ENCODE peak calls at places on chromosomes 7 and 10, in ten cellular contexts. Y, Q, I, M, F, G, P, V, K and T are unnamed samples.

GRCh38 chr7:128084896-128085608 is 53.8 kb upstream of the LRRC4 start:
- DNase-seq in I (peak), Y (no peak), M (no peak), V (no peak), F (no peak), Q (no peak), G (no peak), K (no peak), P (no peak), T (peak)

GRCh38 chr10:126417220-126417825 is 29.0 kb upstream of the ADAM12 start:
- DNase-seq in P (no peak), K (no peak), V (no peak), G (no peak), I (no peak), F (no peak), Q (no peak), Y (no peak), M (no peak), T (no peak)

GRCh38 chr7:92727755-92728154 is 108.6 kb downstream of the CDK6 start:
- DNase-seq in I (no peak), Q (no peak), P (no peak), F (no peak), G (no peak), Y (no peak), M (no peak), V (no peak), K (no peak), T (peak)

GRCh38 chr7:44712012-44712411 is 36.6 kb upstream of the ZMIZ2 start:
- DNase-seq in M (no peak), V (no peak), F (no peak), Q (no peak), K (no peak), G (no peak), P (no peak), Y (no peak), I (no peak), T (no peak)

GRCh38 chr7:121083138-121083789 is 94.8 kb downstream of the CPED1 start:
- DNase-seq in K (peak), I (no peak), F (no peak), M (no peak), V (no peak), G (no peak), P (no peak), Q (peak), Y (no peak), T (peak)

GRCh38 chr10:67788028-67788886 is 49.7 kb downstream of the DNAJC12 start:
- DNase-seq in F (peak), G (peak), I (no peak), V (peak), M (no peak), Q (peak), Y (peak), K (peak), P (no peak), T (peak)

GRCh38 chr7:128148676-128149075 is 92.4 kb upstream of the LEP start:
- DNase-seq in G (no peak), M (no peak), Y (no peak), I (no peak), V (no peak), F (no peak), P (no peak), Q (peak), K (no peak), T (no peak)

GRCh38 chr7:121167971-121168370 is 160.8 kb upstream of the WNT16 start:
- DNase-seq in I (peak), G (no peak), K (no peak), M (no peak), V (no peak), Q (peak), P (no peak), F (no peak), Y (no peak), T (peak)

GRCh38 chr7:100516135-100516812 is 22.7 kb upstream of the AGFG2 start:
- DNase-seq in K (peak), I (peak), V (peak), P (no peak), Y (no peak), G (peak), F (peak), M (peak), Q (peak), T (peak)

GRCh38 chr7:42745357-42746022 is 166.4 kb downstream of the C7orf25 start:
- DNase-seq in K (no peak), M (no peak), F (peak), G (peak), Q (peak), Y (no peak), V (no peak), P (no peak), I (no peak), T (peak)

GRCh38 chr7:112180223-112180622 is 26.0 kb downstream of the DOCK4 start:
- DNase-seq in G (no peak), P (no peak), I (no peak), M (no peak), V (no peak), Q (no peak), K (no peak), Y (no peak), F (no peak), T (no peak)

GRCh38 chr10:114370993-114371392 is 33.3 kb downstream of the AFAP1L2 start:
- DNase-seq in P (no peak), Q (no peak), Y (no peak), F (no peak), V (no peak), K (no peak), M (no peak), I (no peak), G (no peak), T (no peak)

GRCh38 chr10:132152896-132153580 is 33.7 kb upstream of the DPYSL4 start:
- DNase-seq in I (no peak), V (no peak), K (no peak), F (no peak), G (peak), Y (no peak), M (no peak), Q (no peak), P (no peak), T (no peak)

GRCh38 chr7:28260969-28261368 is 80.4 kb upstream of the JAZF1 start:
- DNase-seq in K (no peak), P (no peak), F (no peak), Q (no peak), G (no peak), M (no peak), Y (no peak), V (no peak), I (no peak), T (no peak)

GRCh38 chr7:94335586-94335985 is 59.1 kb upstream of the COL1A2 start:
- DNase-seq in V (no peak), G (no peak), K (no peak), Y (no peak), M (no peak), P (no peak), Q (peak), F (no peak), I (no peak), T (no peak)

GRCh38 chr10:77024456-77024855 is 613.2 kb downstream of the KCNMA1 start:
- DNase-seq in M (no peak), V (no peak), K (no peak), Q (no peak), F (no peak), I (no peak), G (no peak), Y (no peak), P (no peak), T (peak)

GRCh38 chr7:28091190-28091589 is 89.4 kb downstream of the JAZF1 start:
- DNase-seq in P (no peak), G (no peak), Y (no peak), K (no peak), Q (peak), M (no peak), F (no peak), V (no peak), I (no peak), T (no peak)

GRCh38 chr10:75191821-75192568 is 18.6 kb upstream of the VDAC2 start:
- DNase-seq in I (peak), K (peak), P (peak), V (no peak), Q (peak), G (peak), F (peak), M (peak), Y (no peak), T (peak)

GRCh38 chr7:44638611-44639557 is 32.5 kb downstream of the OGDH start:
- DNase-seq in I (no peak), V (peak), G (peak), Q (peak), F (peak), K (peak), Y (no peak), M (peak), P (peak), T (peak)

GRCh38 chr7:140330128-140330527 is 68.2 kb downstream of the SLC37A3 start:
- DNase-seq in I (no peak), F (no peak), G (no peak), P (no peak), M (no peak), Q (no peak), K (no peak), Y (no peak), V (no peak), T (no peak)

GRCh38 chr7:44147026-44147881 is 6.1 kb upstream of the MYL7 start:
- DNase-seq in P (no peak), Q (no peak), V (no peak), Y (no peak), F (no peak), M (peak), I (no peak), G (no peak), K (no peak), T (peak)

GRCh38 chr10:9334270-9334669 is 1279.8 kb downstream of the GATA3 start:
- DNase-seq in G (no peak), V (no peak), K (no peak), I (no peak), M (no peak), F (no peak), Y (no peak), P (no peak), Q (no peak), T (no peak)

GRCh38 chr10:672139-672538 is 17.3 kb downstream of the DIP2C start:
- DNase-seq in G (no peak), F (no peak), I (no peak), P (no peak), Y (no peak), K (no peak), V (no peak), M (no peak), Q (no peak), T (no peak)

GRCh38 chr10:104274762-104275721 is 6.1 kb downstream of the GSTO2 start:
- DNase-seq in K (no peak), P (peak), F (peak), G (peak), I (no peak), Y (no peak), Q (peak), V (no peak), M (no peak), T (peak)

GRCh38 chr10:132737390-132738048 is 48.4 kb downstream of the NKX6-2 start:
- DNase-seq in P (no peak), I (no peak), Q (no peak), K (no peak), V (no peak), G (no peak), F (no peak), M (no peak), Y (no peak), T (no peak)

GRCh38 chr7:194257-194995 is 2.1 kb downstream of the FAM20C start:
- DNase-seq in F (no peak), P (no peak), I (no peak), M (no peak), Q (peak), K (no peak), Y (no peak), V (no peak), G (no peak), T (peak)

GRCh38 chr7:192035-192649 is at the start of gene FAM20C:
- DNase-seq in M (peak), F (peak), Q (peak), K (no peak), V (peak), Y (no peak), G (peak), P (peak), I (no peak), T (peak)

GRCh38 chr7:194996-195829 is 2.8 kb downstream of the FAM20C start:
- DNase-seq in Y (no peak), G (no peak), V (no peak), F (no peak), K (no peak), Q (peak), P (no peak), M (no peak), I (no peak), T (peak)

GRCh38 chr7:192701-193536 is 548 bp downstream of the FAM20C start:
- DNase-seq in I (no peak), F (peak), P (no peak), V (no peak), Y (no peak), Q (peak), M (no peak), G (no peak), K (no peak), T (no peak)

DNA sequence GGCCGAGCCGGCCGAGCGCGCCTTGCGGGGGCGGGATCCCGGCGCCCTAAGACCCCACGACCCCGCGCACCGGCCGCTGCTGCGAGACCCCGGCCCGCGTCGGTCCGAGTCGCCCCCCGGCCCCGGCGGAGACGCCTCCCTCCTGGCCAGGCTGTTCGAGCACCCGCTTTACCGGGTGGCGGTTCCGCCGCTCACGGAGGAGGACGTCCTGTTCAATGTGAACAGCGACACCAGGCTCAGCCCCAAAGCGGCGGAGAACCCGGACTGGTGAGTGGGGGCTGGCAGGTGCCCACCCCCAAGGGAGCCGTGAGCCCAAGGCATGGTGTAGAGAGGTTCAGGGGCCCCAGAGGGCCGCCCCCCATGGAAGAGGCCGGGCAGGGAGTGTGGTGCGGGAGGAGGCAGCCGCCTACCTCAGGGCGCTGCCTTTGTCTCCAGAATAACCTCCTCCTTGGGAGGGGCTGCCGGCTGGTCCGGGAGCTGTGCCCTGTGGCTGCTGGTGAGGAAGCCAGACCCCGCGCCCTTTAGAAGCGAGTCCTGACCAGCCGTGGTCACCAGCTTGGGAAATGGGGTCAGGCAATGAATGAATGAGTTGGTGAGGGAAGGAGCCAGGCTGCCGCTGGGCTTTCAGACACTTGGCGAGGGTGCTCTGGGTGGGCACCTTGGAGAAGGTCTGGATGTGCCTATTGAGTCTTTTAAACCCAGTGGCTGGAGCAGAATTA is 1.3 kb downstream of the FAM20C start:
- DNase-seq in F (no peak), K (no peak), G (no peak), M (no peak), Y (no peak), Q (no peak), I (no peak), V (no peak), P (no peak), T (no peak)
- H3K4me3 ChIP-seq in F (peak), K (peak), G (peak), M (peak), Y (peak), Q (peak), I (peak), V (no peak), P (peak), T (peak)

GRCh38 chr10:58513189-58514101 is 773 bp downstream of the BICC1 start:
- DNase-seq in Q (peak), F (peak), M (peak), V (no peak), I (no peak), K (peak), G (peak), P (peak), Y (no peak), T (peak)
- H3K4me3 ChIP-seq in Q (peak), F (peak), M (peak), V (no peak), I (peak), K (peak), G (peak), P (peak), Y (peak), T (peak)

GRCh38 chr10:98028168-98028770 is 2.2 kb downstream of the CRTAC1 start:
- DNase-seq in M (no peak), P (peak), Q (peak), I (no peak), G (no peak), F (peak), K (peak), Y (peak), V (peak), T (peak)
- H3K4me3 ChIP-seq in M (no peak), P (no peak), Q (no peak), I (no peak), G (no peak), F (no peak), K (no peak), Y (no peak), V (no peak), T (no peak)

DNA sequence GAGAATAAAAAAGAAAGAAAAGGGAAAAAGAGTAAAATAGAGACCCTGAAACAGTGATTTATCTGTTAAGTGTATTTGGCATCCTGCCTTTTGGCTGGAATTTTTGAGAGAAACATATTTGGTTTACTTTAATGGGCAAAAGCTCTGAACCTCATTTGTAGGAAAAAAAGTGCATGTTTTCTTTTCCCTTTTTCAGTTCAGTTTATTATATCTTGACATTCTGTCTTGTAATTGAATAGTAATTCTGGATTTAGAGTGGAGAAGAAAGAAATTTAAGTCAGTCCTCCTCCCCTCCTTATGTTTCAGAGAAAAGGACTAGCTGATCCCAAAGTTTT is 69.5 kb downstream of the ARID5B start:
- DNase-seq in P (no peak), K (no peak), Q (peak), F (no peak), Y (no peak), I (no peak), G (no peak), M (no peak), V (no peak), T (peak)
- H3K4me3 ChIP-seq in P (no peak), K (no peak), Q (no peak), F (no peak), Y (no peak), I (no peak), G (peak), M (no peak), V (no peak), T (no peak)

GRCh38 chr10:43748560-43748959 is 99.9 kb upstream of the ZNF32 start:
- DNase-seq in Y (no peak), Q (no peak), G (no peak), V (no peak), I (no peak), P (no peak), M (no peak), K (no peak), F (no peak), T (no peak)
- H3K4me3 ChIP-seq in Y (no peak), Q (no peak), G (no peak), V (no peak), I (no peak), P (no peak), M (no peak), K (no peak), F (no peak), T (no peak)

GRCh38 chr10:61663466-61663865 is 737 bp downstream of the CABCOCO1 start:
- DNase-seq in V (no peak), Y (no peak), Q (peak), M (no peak), K (no peak), I (no peak), P (no peak), G (no peak), F (no peak), T (no peak)

GRCh38 chr10:61664985-61665384 is 2.3 kb downstream of the CABCOCO1 start:
- DNase-seq in P (no peak), G (no peak), Q (no peak), V (no peak), Y (no peak), F (no peak), K (no peak), I (no peak), M (no peak), T (no peak)

GRCh38 chr10:61662794-61663259 is at the start of gene CABCOCO1:
- DNase-seq in M (peak), G (peak), P (peak), F (peak), I (no peak), Q (peak), K (no peak), V (no peak), Y (peak), T (peak)
- H3K4me3 ChIP-seq in M (peak), G (peak), P (peak), F (peak), I (peak), Q (peak), K (peak), V (no peak), Y (peak), T (peak)

GRCh38 chr7:84633-85020 is 107.7 kb upstream of the FAM20C start:
- DNase-seq in V (no peak), F (no peak), M (peak), Y (no peak), I (no peak), Q (no peak), K (no peak), P (no peak), G (no peak), T (no peak)

GRCh38 chr7:81603-82342 is 110.6 kb upstream of the FAM20C start:
- DNase-seq in Q (no peak), G (no peak), Y (no peak), F (no peak), P (no peak), M (peak), I (no peak), V (no peak), K (no peak), T (no peak)

GRCh38 chr7:82343-83155 is 109.8 kb upstream of the FAM20C start:
- DNase-seq in Y (no peak), F (no peak), M (peak), Q (no peak), K (no peak), G (no peak), I (no peak), V (no peak), P (peak), T (no peak)

GRCh38 chr7:83861-84632 is 108.3 kb upstream of the FAM20C start:
- DNase-seq in F (no peak), Q (no peak), Y (no peak), M (peak), G (no peak), I (no peak), K (no peak), P (no peak), V (no peak), T (no peak)

GRCh38 chr7:83166-83840 is 109.1 kb upstream of the FAM20C start:
- DNase-seq in M (peak), Q (no peak), Y (no peak), I (no peak), V (no peak), K (no peak), G (no peak), P (no peak), F (no peak), T (no peak)
- H3K4me3 ChIP-seq in M (no peak), Q (no peak), Y (no peak), I (no peak), V (no peak), K (no peak), G (no peak), P (no peak), F (no peak), T (no peak)